ENCODE peak calls at places on chromosomes 5 and 9, in six cellular contexts. A is fibroblast of the aortic adventitia; N is heart right ventricle; J is effector memory CD4-positive, alpha-beta T cell; Z is PC-9; W is H7. M is an unnamed sample.

GRCh38 chr9:86801246-86801645 is 146.1 kb downstream of the GAS1 start:
- DNase-seq in A (peak), N (no peak), J (no peak), Z (no peak), W (no peak), M (no peak)

GRCh38 chr9:18791074-18791473 is 241.9 kb downstream of the SAXO1 start:
- DNase-seq in A (no peak), N (no peak), J (no peak), Z (peak), W (peak), M (no peak)

GRCh38 chr5:62144395-62145022 is 161.5 kb upstream of the KIF2A start:
- DNase-seq in A (peak), N (no peak), J (no peak), Z (no peak), W (no peak), M (no peak)

GRCh38 chr5:156326718-156327259 is at the start of gene SGCD:
- DNase-seq in A (peak), N (peak), J (no peak), Z (no peak), W (peak), M (no peak)

GRCh38 chr9:120729796-120730195 is 15.5 kb upstream of the MEGF9 start:
- DNase-seq in A (peak), N (no peak), J (no peak), Z (no peak), W (peak), M (no peak)

GRCh38 chr9:83560169-83560826 is 22.1 kb upstream of the FRMD3 start:
- DNase-seq in A (no peak), N (peak), J (no peak), Z (no peak), W (no peak), M (no peak)

GRCh38 chr9:125407974-125408900 is 146.6 kb downstream of the GAPVD1 start:
- DNase-seq in A (peak), N (peak), J (peak), Z (peak), W (peak), M (peak)

GRCh38 chr5:88923623-88924619 is 40.9 kb upstream of the MEF2C start:
- DNase-seq in A (no peak), N (no peak), J (no peak), Z (no peak), W (no peak), M (no peak)

GRCh38 chr9:13443380-13444271 is 164.1 kb upstream of the MPDZ start:
- DNase-seq in A (peak), N (no peak), J (no peak), Z (no peak), W (no peak), M (no peak)

GRCh38 chr9:14180077-14180941 is 133.6 kb downstream of the NFIB start:
- DNase-seq in A (peak), N (peak), J (no peak), Z (no peak), W (no peak), M (no peak)

GRCh38 chr5:143896471-143896870 is 84.5 kb downstream of the HMHB1 start:
- DNase-seq in A (no peak), N (no peak), J (no peak), Z (no peak), W (no peak), M (no peak)

GRCh38 chr9:14092344-14092743 is 221.6 kb downstream of the NFIB start:
- DNase-seq in A (peak), N (no peak), J (no peak), Z (no peak), W (no peak), M (no peak)

GRCh38 chr5:40547994-40548575 is 131.6 kb upstream of the PTGER4 start:
- DNase-seq in A (no peak), N (no peak), J (no peak), Z (no peak), W (no peak), M (no peak)

GRCh38 chr5:6905883-6906282 is 192.7 kb downstream of the TENT4A start:
- DNase-seq in A (no peak), N (peak), J (no peak), Z (no peak), W (no peak), M (no peak)

GRCh38 chr5:16737620-16738364 is 121.0 kb upstream of the RETREG1 start:
- DNase-seq in A (no peak), N (no peak), J (no peak), Z (peak), W (peak), M (no peak)

GRCh38 chr5:16737173-16737572 is 120.4 kb upstream of the RETREG1 start:
- DNase-seq in A (no peak), N (no peak), J (no peak), Z (no peak), W (no peak), M (no peak)

GRCh38 chr5:16733597-16733996 is 116.8 kb upstream of the RETREG1 start:
- DNase-seq in A (no peak), N (no peak), J (no peak), Z (no peak), W (peak), M (no peak)

GRCh38 chr5:16736158-16736994 is 119.6 kb upstream of the RETREG1 start:
- DNase-seq in A (peak), N (peak), J (no peak), Z (peak), W (no peak), M (no peak)

GRCh38 chr5:16735092-16735970 is 118.5 kb upstream of the RETREG1 start:
- DNase-seq in A (no peak), N (no peak), J (no peak), Z (no peak), W (no peak), M (no peak)
- H3K4me3 ChIP-seq in A (no peak), N (no peak), J (no peak), Z (peak), W (peak), M (no peak)

GRCh38 chr5:154837009-154837881 is 13.2 kb downstream of the FAXDC2 start:
- DNase-seq in A (no peak), N (no peak), J (no peak), Z (no peak), W (no peak), M (no peak)

GRCh38 chr5:154831451-154831850 is 19.0 kb downstream of the FAXDC2 start:
- DNase-seq in A (no peak), N (no peak), J (no peak), Z (no peak), W (no peak), M (no peak)

GRCh38 chr5:154836225-154836624 is 14.2 kb downstream of the FAXDC2 start:
- DNase-seq in A (no peak), N (no peak), J (no peak), Z (no peak), W (no peak), M (no peak)

GRCh38 chr5:154830596-154830995 is 19.8 kb downstream of the FAXDC2 start:
- DNase-seq in A (no peak), N (no peak), J (no peak), Z (no peak), W (no peak), M (no peak)

DNA sequence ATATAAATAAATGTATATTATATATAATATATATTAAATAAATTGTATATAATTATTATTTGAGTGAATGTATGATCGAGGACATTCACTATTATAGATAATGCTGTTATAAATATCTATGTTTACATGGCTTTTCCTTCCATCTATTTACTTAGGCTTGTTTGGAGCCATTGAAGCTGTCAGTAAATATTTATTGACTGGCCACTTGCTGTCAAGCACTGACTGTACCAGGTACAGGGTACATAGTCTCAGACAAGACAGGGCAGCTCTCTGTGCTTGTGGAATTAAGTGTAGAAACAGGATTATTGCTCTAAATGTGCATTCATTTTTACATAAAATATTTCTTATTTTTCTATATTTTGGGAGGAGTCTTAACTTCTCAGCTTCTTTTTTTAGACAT is 16.4 kb downstream of the FAXDC2 start:
- DNase-seq in A (no peak), N (no peak), J (no peak), Z (no peak), W (no peak), M (no peak)
- H3K4me3 ChIP-seq in A (no peak), N (no peak), J (no peak), Z (no peak), W (no peak), M (no peak)

GRCh38 chr9:20357207-20357503 is 265.1 kb downstream of the MLLT3 start:
- DNase-seq in A (peak), N (no peak), J (no peak), Z (no peak), W (no peak), M (no peak)

GRCh38 chr9:20361220-20361619 is 261.1 kb downstream of the MLLT3 start:
- DNase-seq in A (no peak), N (no peak), J (no peak), Z (no peak), W (no peak), M (no peak)

GRCh38 chr9:20356392-20357206 is 265.7 kb downstream of the MLLT3 start:
- DNase-seq in A (peak), N (peak), J (peak), Z (peak), W (peak), M (no peak)

GRCh38 chr9:20355022-20355421 is 267.3 kb downstream of the MLLT3 start:
- DNase-seq in A (peak), N (no peak), J (no peak), Z (no peak), W (no peak), M (no peak)

GRCh38 chr9:20358201-20358600 is 264.1 kb downstream of the MLLT3 start:
- DNase-seq in A (peak), N (no peak), J (no peak), Z (no peak), W (no peak), M (no peak)
- H3K4me3 ChIP-seq in A (no peak), N (no peak), J (no peak), Z (peak), W (no peak), M (no peak)

DNA sequence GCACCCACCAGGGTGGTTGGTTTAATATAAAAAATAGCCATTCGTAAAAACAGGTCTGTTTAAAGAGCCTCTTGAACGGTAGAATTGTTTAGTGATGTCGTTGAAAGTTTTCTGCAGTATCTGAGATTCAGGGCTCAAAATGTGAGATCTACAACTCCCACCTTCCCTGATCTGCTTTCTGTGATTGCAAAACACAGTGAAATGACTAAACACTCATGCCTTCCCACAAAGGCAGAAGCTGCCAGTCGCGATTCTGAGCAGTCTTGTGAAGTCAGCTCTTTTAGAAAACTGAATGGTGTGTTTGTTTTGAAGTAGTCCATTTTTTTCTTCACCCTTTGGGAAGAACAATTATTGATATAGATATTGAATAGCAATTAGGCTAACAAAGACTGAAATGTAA is 3.7 kb downstream of the RXFP3 start:
- DNase-seq in A (peak), N (no peak), J (no peak), Z (no peak), W (no peak), M (no peak)
- H3K4me3 ChIP-seq in A (no peak), N (no peak), J (no peak), Z (no peak), W (no peak), M (no peak)

GRCh38 chr9:32427111-32427873 is 42.8 kb downstream of the ACO1 start:
- DNase-seq in A (peak), N (no peak), J (no peak), Z (peak), W (no peak), M (no peak)
- H3K4me3 ChIP-seq in A (no peak), N (no peak), J (no peak), Z (no peak), W (no peak), M (no peak)

GRCh38 chr9:68781866-68782265 is 76.8 kb downstream of the PIP5K1B start:
- DNase-seq in A (no peak), N (no peak), J (no peak), Z (no peak), W (no peak), M (no peak)

GRCh38 chr9:68780377-68780707 is 75.3 kb downstream of the PIP5K1B start:
- DNase-seq in A (no peak), N (no peak), J (no peak), Z (no peak), W (no peak), M (no peak)

GRCh38 chr9:68780735-68781134 is 75.7 kb downstream of the PIP5K1B start:
- DNase-seq in A (no peak), N (no peak), J (no peak), Z (no peak), W (peak), M (no peak)

GRCh38 chr9:68779558-68780376 is 74.7 kb downstream of the PIP5K1B start:
- DNase-seq in A (peak), N (peak), J (peak), Z (peak), W (peak), M (peak)

GRCh38 chr9:68782546-68782945 is 77.5 kb downstream of the PIP5K1B start:
- DNase-seq in A (no peak), N (no peak), J (no peak), Z (no peak), W (no peak), M (no peak)
- H3K4me3 ChIP-seq in A (no peak), N (no peak), J (no peak), Z (no peak), W (no peak), M (no peak)

GRCh38 chr5:161546463-161547301 is at the start of gene GABRB2:
- DNase-seq in A (peak), N (peak), J (no peak), Z (no peak), W (peak), M (no peak)
- H3K4me3 ChIP-seq in A (peak), N (peak), J (peak), Z (no peak), W (peak), M (no peak)

GRCh38 chr9:132161743-132162187 is at the start of gene NTNG2:
- DNase-seq in A (no peak), N (no peak), J (no peak), Z (no peak), W (no peak), M (no peak)
- H3K4me3 ChIP-seq in A (peak), N (peak), J (peak), Z (peak), W (peak), M (peak)

GRCh38 chr9:92059045-92059444 is 56.2 kb downstream of the SPTLC1 start:
- DNase-seq in A (no peak), N (no peak), J (no peak), Z (no peak), W (no peak), M (no peak)
- H3K4me3 ChIP-seq in A (no peak), N (no peak), J (no peak), Z (no peak), W (no peak), M (no peak)